ENCODE peak calls at places on chromosomes 16 and 17, in eight cellular contexts. D is hepatocyte, X is pancreas, U is A673, H is cardiac muscle cell, W is suprapubic skin, I is fibroblast of lung, T is AG09309. N is an unnamed sample.

GRCh38 chr17:56690441-56691291 is 97.2 kb downstream of the NOG start:
- DNase-seq in D (no peak), H (no peak), I (no peak), U (no peak), X (no peak), W (peak), T (no peak), N (no peak)

GRCh38 chr17:43880420-43880991 is 26.8 kb downstream of the MPP2 start:
- DNase-seq in W (no peak), X (peak), I (no peak), U (peak), T (no peak), D (peak), H (peak), N (no peak)

GRCh38 chr16:66898207-66898606 is 17.9 kb downstream of the PDP2 start:
- DNase-seq in U (no peak), D (no peak), H (no peak), T (no peak), W (no peak), I (peak), X (no peak), N (no peak)

GRCh38 chr16:84788968-84789371 is 30.8 kb upstream of the CRISPLD2 start:
- DNase-seq in X (no peak), H (no peak), I (no peak), W (no peak), U (no peak), T (peak), D (peak), N (no peak)

GRCh38 chr17:74750327-74751069 is 2.1 kb downstream of the NHERF1 start:
- DNase-seq in D (peak), T (no peak), H (no peak), I (no peak), X (peak), W (no peak), U (no peak), N (no peak)

GRCh38 chr16:8958344-8958808 is 5.3 kb downstream of the USP7 start:
- DNase-seq in I (peak), X (no peak), U (no peak), T (no peak), H (peak), D (no peak), W (peak), N (no peak)

GRCh38 chr16:69483611-69484010 is 59.2 kb downstream of the CYB5B start:
- DNase-seq in D (no peak), I (no peak), T (no peak), W (no peak), U (peak), H (no peak), X (no peak), N (no peak)

GRCh38 chr17:16926061-16926511 is 45.8 kb downstream of the TNFRSF13B start:
- DNase-seq in X (no peak), U (no peak), W (no peak), I (no peak), H (no peak), T (no peak), D (no peak), N (no peak)

GRCh38 chr17:32159586-32160438 is 17.5 kb downstream of the RHOT1 start:
- DNase-seq in I (peak), X (no peak), T (no peak), H (no peak), D (no peak), U (no peak), W (no peak), N (no peak)

GRCh38 chr16:19245326-19245925 is 40.1 kb upstream of the CLEC19A start:
- DNase-seq in W (no peak), D (peak), H (no peak), I (no peak), U (no peak), T (no peak), X (peak), N (no peak)

GRCh38 chr17:61465550-61466237 is 13.5 kb downstream of the TBX4 start:
- DNase-seq in H (no peak), X (no peak), D (no peak), U (no peak), T (no peak), W (no peak), I (no peak), N (no peak)

GRCh38 chr17:35189291-35189690 is 4.9 kb downstream of the SLC35G3 start:
- DNase-seq in U (peak), W (no peak), D (no peak), X (no peak), T (no peak), H (peak), I (peak), N (no peak)

GRCh38 chr17:17693253-17693954 is 12.1 kb downstream of the RAI1 start:
- DNase-seq in U (peak), H (peak), X (peak), T (no peak), W (no peak), I (peak), D (peak), N (no peak)

GRCh38 chr17:73228748-73229236 is 32.9 kb downstream of the CPSF4L start:
- DNase-seq in I (peak), T (peak), W (peak), X (peak), D (peak), H (peak), U (peak), N (peak)

GRCh38 chr16:23504076-23504452 is 6.2 kb downstream of the GGA2 start:
- DNase-seq in H (peak), D (peak), I (peak), X (peak), U (no peak), W (peak), T (peak), N (no peak)

GRCh38 chr17:37137070-37137610 is 188.4 kb downstream of the AATF start:
- DNase-seq in H (no peak), X (no peak), I (no peak), D (no peak), W (no peak), U (no peak), T (no peak), N (no peak)
- TF ChIP-seq CTCF in H (no peak), X (no peak), I (no peak), D (no peak), W (no peak), U (no peak), T (no peak), N (no peak)

GRCh38 chr16:85894266-85894665 is 4.7 kb upstream of the IRF8 start:
- DNase-seq in T (no peak), X (peak), W (no peak), I (no peak), D (no peak), U (no peak), H (no peak), N (no peak)
- TF ChIP-seq CTCF in T (no peak), X (no peak), W (no peak), I (no peak), D (peak), U (no peak), H (no peak), N (no peak)

DNA sequence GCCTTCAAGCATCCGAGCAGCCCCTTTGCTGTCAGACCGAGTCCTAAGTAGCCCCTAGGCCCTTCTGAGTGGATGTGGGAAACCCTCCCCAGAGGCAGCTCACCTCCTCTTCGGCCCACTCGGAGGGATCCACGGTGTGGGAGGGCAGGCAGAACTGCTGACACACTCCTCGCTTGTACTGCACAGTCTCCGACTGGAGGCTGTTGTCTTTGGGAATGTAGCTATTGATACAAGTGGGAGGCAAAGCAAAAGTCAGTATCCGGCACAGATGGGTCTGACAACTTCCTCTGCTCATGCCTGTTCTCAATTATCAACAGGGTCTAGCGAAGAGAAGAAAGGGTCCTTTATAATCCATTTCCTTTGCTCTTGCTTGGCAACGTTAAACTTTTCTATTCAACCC is 25.9 kb upstream of the FOXJ1 start:
- DNase-seq in D (no peak), W (no peak), I (no peak), U (no peak), T (no peak), H (no peak), X (no peak), N (no peak)
- TF ChIP-seq CTCF in D (no peak), W (no peak), I (no peak), U (no peak), T (no peak), H (no peak), X (no peak), N (no peak)

DNA sequence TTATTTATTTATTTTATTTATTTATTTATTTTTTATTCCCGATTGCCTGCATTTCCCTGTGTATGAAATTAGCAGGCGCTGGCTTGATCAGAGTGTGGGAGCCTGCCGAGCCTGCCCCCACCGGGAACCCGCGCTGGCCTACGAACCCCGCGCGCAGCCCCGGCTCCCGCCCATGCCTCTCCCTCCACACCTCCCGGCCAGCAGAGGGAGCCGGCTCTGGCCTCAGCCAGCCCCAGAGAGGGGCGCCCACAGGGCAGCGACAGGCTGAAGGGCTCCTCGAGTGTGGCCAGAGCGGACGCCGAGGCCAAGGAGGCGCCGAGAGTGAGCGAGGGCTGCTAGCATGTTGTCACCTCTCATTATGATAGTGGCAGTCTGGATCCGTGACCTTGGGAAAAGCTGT is 13.0 kb upstream of the RBL2 start:
- DNase-seq in U (no peak), D (no peak), I (no peak), T (no peak), X (no peak), H (no peak), W (no peak), N (no peak)
- TF ChIP-seq CTCF in U (peak), D (no peak), I (no peak), T (no peak), X (no peak), H (no peak), W (no peak), N (no peak)

DNA sequence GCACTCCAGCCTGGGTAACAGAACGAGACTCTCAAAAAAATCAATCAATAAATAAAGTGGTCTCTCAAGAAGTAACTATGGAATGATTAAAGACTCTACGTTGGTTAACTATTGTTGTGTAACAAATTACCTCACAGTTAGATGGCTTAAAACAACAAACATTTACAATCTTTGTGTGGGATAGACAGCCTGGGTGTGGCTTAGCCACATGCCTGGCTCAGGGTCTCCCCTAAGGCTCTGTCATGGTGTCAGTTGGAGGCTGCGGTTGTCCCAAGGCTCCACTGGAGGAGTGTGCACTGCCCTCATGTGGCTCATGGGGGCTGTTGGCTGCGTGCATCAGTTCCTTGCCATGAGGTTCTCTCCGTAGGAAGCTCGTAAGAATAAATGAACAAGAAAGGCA is 294.5 kb downstream of the SNX29 start:
- DNase-seq in T (no peak), X (no peak), I (peak), W (no peak), U (peak), D (peak), H (peak), N (no peak)
- TF ChIP-seq CTCF in T (peak), X (no peak), I (peak), W (no peak), U (peak), D (peak), H (peak), N (no peak)

N was measured in omental fat pad.